ENCODE peak calls at places on chromosomes 13 and 19, in six cellular contexts. One of them, this sample, is unnamed.

GRCh38 chr13:95256086-95256485 is 45.2 kb downstream of the ABCC4 start:
- DNase-seq in endothelial cell: no peak
- DNase-seq in tibial artery: no peak
- DNase-seq in fibroblast of pulmonary artery: peak; percentile 92
- DNase-seq in cardiac fibroblast: peak; percentile 97
- DNase-seq in kidney: no peak
- DNase-seq in this sample: peak; percentile 74

GRCh38 chr19:18972301-18972831 is 31.3 kb upstream of the HOMER3 start:
- DNase-seq in endothelial cell: no peak
- DNase-seq in tibial artery: peak; percentile 25
- DNase-seq in fibroblast of pulmonary artery: peak; percentile 81
- DNase-seq in cardiac fibroblast: peak; percentile 63
- DNase-seq in kidney: no peak
- DNase-seq in this sample: peak; percentile 66

GRCh38 chr19:50224986-50225747 is 21.7 kb downstream of the MYH14 start:
- DNase-seq in endothelial cell: no peak
- DNase-seq in tibial artery: no peak
- DNase-seq in fibroblast of pulmonary artery: no peak
- DNase-seq in cardiac fibroblast: no peak
- DNase-seq in kidney: no peak
- DNase-seq in this sample: no peak

GRCh38 chr13:92530364-92530763 is 696.2 kb upstream of the GPC6 start:
- DNase-seq in endothelial cell: no peak
- DNase-seq in tibial artery: no peak
- DNase-seq in fibroblast of pulmonary artery: peak; percentile 11
- DNase-seq in cardiac fibroblast: no peak
- DNase-seq in kidney: no peak
- DNase-seq in this sample: no peak

GRCh38 chr13:44685641-44686040 is 109.5 kb upstream of the TSC22D1 start:
- DNase-seq in endothelial cell: no peak
- DNase-seq in tibial artery: no peak
- DNase-seq in fibroblast of pulmonary artery: peak; percentile 36
- DNase-seq in cardiac fibroblast: peak; percentile 43
- DNase-seq in kidney: no peak
- DNase-seq in this sample: no peak

GRCh38 chr19:29945433-29945832 is 3.4 kb downstream of the URI1 start:
- DNase-seq in endothelial cell: no peak
- DNase-seq in tibial artery: no peak
- DNase-seq in fibroblast of pulmonary artery: no peak
- DNase-seq in cardiac fibroblast: no peak
- DNase-seq in kidney: no peak
- DNase-seq in this sample: peak; percentile 61

GRCh38 chr19:13841339-13842293 is 35.3 kb upstream of the NANOS3 start:
- DNase-seq in endothelial cell: no peak
- DNase-seq in tibial artery: no peak
- DNase-seq in fibroblast of pulmonary artery: no peak
- DNase-seq in cardiac fibroblast: peak; percentile 53
- DNase-seq in kidney: peak; percentile 93
- DNase-seq in this sample: no peak

GRCh38 chr19:7106711-7107657 is 37.5 kb downstream of the ZNF557 start:
- DNase-seq in endothelial cell: no peak
- DNase-seq in tibial artery: no peak
- DNase-seq in fibroblast of pulmonary artery: no peak
- DNase-seq in cardiac fibroblast: no peak
- DNase-seq in kidney: no peak
- DNase-seq in this sample: no peak

GRCh38 chr13:23724196-23724970 is 154.2 kb downstream of the TNFRSF19 start:
- DNase-seq in endothelial cell: no peak
- DNase-seq in tibial artery: no peak
- DNase-seq in fibroblast of pulmonary artery: no peak
- DNase-seq in cardiac fibroblast: peak; percentile 71
- DNase-seq in kidney: no peak
- DNase-seq in this sample: no peak

GRCh38 chr13:24680258-24680920 is at the start of gene ATP12A:
- DNase-seq in endothelial cell: peak; percentile 47
- DNase-seq in tibial artery: no peak
- DNase-seq in fibroblast of pulmonary artery: no peak
- DNase-seq in cardiac fibroblast: no peak
- DNase-seq in kidney: no peak
- DNase-seq in this sample: no peak

GRCh38 chr13:113020323-113021080 is 51.5 kb downstream of the MCF2L start:
- DNase-seq in endothelial cell: no peak
- DNase-seq in tibial artery: no peak
- DNase-seq in fibroblast of pulmonary artery: no peak
- DNase-seq in cardiac fibroblast: no peak
- DNase-seq in kidney: no peak
- DNase-seq in this sample: no peak

GRCh38 chr19:5479958-5480357 is 24.7 kb downstream of the ZNRF4 start:
- DNase-seq in endothelial cell: no peak
- DNase-seq in tibial artery: no peak
- DNase-seq in fibroblast of pulmonary artery: no peak
- DNase-seq in cardiac fibroblast: no peak
- DNase-seq in kidney: no peak
- DNase-seq in this sample: no peak

GRCh38 chr19:38862321-38863059 is 12.7 kb upstream of the HNRNPL start:
- DNase-seq in endothelial cell: no peak
- DNase-seq in tibial artery: peak; percentile 48
- DNase-seq in fibroblast of pulmonary artery: peak; percentile 41
- DNase-seq in cardiac fibroblast: no peak
- DNase-seq in kidney: no peak
- DNase-seq in this sample: peak; percentile 97

GRCh38 chr19:23776507-23777205 is 18.0 kb upstream of the ZNF681 start:
- DNase-seq in endothelial cell: no peak
- DNase-seq in tibial artery: no peak
- DNase-seq in fibroblast of pulmonary artery: no peak
- DNase-seq in cardiac fibroblast: no peak
- DNase-seq in kidney: no peak
- DNase-seq in this sample: no peak

GRCh38 chr19:17718988-17719711 is at the start of gene MAP1S:
- DNase-seq in endothelial cell: peak; percentile 78
- DNase-seq in tibial artery: peak; percentile 47
- DNase-seq in fibroblast of pulmonary artery: peak; percentile 55
- DNase-seq in cardiac fibroblast: peak; percentile 53
- DNase-seq in kidney: peak; percentile 87
- DNase-seq in this sample: peak; percentile 49

GRCh38 chr19:8515317-8515716 is 1.4 kb upstream of the ZNF414 start:
- DNase-seq in endothelial cell: no peak
- DNase-seq in tibial artery: no peak
- DNase-seq in fibroblast of pulmonary artery: no peak
- DNase-seq in cardiac fibroblast: no peak
- DNase-seq in kidney: no peak
- DNase-seq in this sample: peak; percentile 36

GRCh38 chr13:79637086-79637763 is 156.3 kb downstream of the NDFIP2 start:
- DNase-seq in endothelial cell: no peak
- DNase-seq in tibial artery: peak; percentile 35
- DNase-seq in fibroblast of pulmonary artery: peak; percentile 67
- DNase-seq in cardiac fibroblast: no peak
- DNase-seq in kidney: peak; percentile 78
- DNase-seq in this sample: peak; percentile 30

GRCh38 chr19:44156475-44156874 is 8.4 kb upstream of the ZNF226 start:
- DNase-seq in endothelial cell: no peak
- DNase-seq in tibial artery: no peak
- DNase-seq in fibroblast of pulmonary artery: no peak
- DNase-seq in cardiac fibroblast: no peak
- DNase-seq in kidney: no peak
- DNase-seq in this sample: no peak

GRCh38 chr13:60448907-60449510 is 52.0 kb downstream of the TDRD3 start:
- DNase-seq in endothelial cell: peak; percentile 43
- DNase-seq in tibial artery: no peak
- DNase-seq in fibroblast of pulmonary artery: peak; percentile 81
- DNase-seq in cardiac fibroblast: peak; percentile 78
- DNase-seq in kidney: no peak
- DNase-seq in this sample: peak; percentile 55

GRCh38 chr19:1289395-1290244 is 3.9 kb downstream of the EFNA2 start:
- DNase-seq in endothelial cell: no peak
- DNase-seq in tibial artery: no peak
- DNase-seq in fibroblast of pulmonary artery: no peak
- DNase-seq in cardiac fibroblast: no peak
- DNase-seq in kidney: peak; percentile 49
- DNase-seq in this sample: no peak

GRCh38 chr19:1286859-1287621 is 1.4 kb downstream of the EFNA2 start:
- DNase-seq in endothelial cell: no peak
- DNase-seq in tibial artery: no peak
- DNase-seq in fibroblast of pulmonary artery: no peak
- DNase-seq in cardiac fibroblast: no peak
- DNase-seq in kidney: no peak
- DNase-seq in this sample: no peak

GRCh38 chr19:1286451-1286858 is 782 bp downstream of the EFNA2 start:
- DNase-seq in endothelial cell: no peak
- DNase-seq in tibial artery: no peak
- DNase-seq in fibroblast of pulmonary artery: no peak
- DNase-seq in cardiac fibroblast: no peak
- DNase-seq in kidney: no peak
- DNase-seq in this sample: no peak

GRCh38 chr19:1288528-1289394 is 3.1 kb downstream of the EFNA2 start:
- DNase-seq in endothelial cell: no peak
- DNase-seq in tibial artery: no peak
- DNase-seq in fibroblast of pulmonary artery: no peak
- DNase-seq in cardiac fibroblast: no peak
- DNase-seq in kidney: no peak
- DNase-seq in this sample: no peak

DNA sequence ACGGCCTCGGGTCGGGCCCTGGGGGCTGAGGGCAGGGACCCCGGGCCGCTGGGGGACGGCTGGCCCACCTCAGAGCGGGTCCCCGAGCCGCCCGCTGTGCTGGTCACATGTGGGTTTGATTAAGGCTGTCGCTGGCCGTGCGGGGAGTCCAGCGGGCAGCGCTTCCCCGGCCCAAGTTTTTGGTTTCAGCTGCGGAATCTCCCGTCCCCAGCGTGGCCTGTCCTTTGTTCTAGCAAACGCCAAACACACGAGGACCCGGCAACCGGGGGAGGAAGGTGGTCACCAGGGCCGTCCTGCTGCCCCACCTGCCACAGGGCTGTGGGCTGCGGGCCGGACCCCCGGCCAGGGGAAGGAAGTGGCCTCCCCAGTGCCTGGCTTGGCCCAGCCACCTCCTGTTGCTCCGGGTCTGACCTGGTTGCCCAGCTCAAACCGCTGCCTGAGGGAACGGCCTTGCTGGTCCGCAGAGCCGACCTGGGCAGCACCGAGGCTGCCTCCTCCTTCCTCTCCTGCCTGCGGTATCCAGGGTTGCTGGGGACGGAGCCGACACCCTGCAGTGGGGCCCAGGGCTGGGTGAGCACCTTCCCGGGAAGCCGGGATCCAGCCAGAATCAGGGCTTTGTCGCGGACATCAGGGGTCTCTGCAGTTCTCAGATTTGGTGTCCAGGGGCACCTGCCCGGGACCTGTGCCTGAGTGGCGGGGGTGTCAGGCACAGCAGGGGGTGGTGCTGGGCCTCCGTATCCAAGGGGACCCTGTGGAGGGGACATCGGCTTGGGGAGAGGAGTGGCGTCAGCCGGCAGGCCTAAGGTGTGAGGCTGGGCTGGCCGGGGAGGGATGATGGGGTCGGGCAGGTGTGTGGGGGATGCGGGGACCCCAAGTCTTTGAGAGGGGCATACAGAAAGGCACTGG is 2.2 kb downstream of the EFNA2 start:
- DNase-seq in endothelial cell: no peak
- DNase-seq in tibial artery: no peak
- DNase-seq in fibroblast of pulmonary artery: no peak
- DNase-seq in cardiac fibroblast: no peak
- DNase-seq in kidney: no peak
- DNase-seq in this sample: no peak
- TF ChIP-seq CTCF in endothelial cell: no peak
- TF ChIP-seq CTCF in tibial artery: no peak
- TF ChIP-seq CTCF in fibroblast of pulmonary artery: no peak
- TF ChIP-seq CTCF in cardiac fibroblast: no peak
- TF ChIP-seq CTCF in kidney: no peak
- TF ChIP-seq CTCF in this sample: no peak

GRCh38 chr13:30634838-30635237 is 17.1 kb downstream of the USPL1 start:
- DNase-seq in endothelial cell: no peak
- DNase-seq in tibial artery: no peak
- DNase-seq in fibroblast of pulmonary artery: no peak
- DNase-seq in cardiac fibroblast: no peak
- DNase-seq in kidney: no peak
- DNase-seq in this sample: no peak
- TF ChIP-seq CTCF in endothelial cell: no peak
- TF ChIP-seq CTCF in tibial artery: no peak
- TF ChIP-seq CTCF in fibroblast of pulmonary artery: no peak
- TF ChIP-seq CTCF in cardiac fibroblast: no peak
- TF ChIP-seq CTCF in kidney: no peak
- TF ChIP-seq CTCF in this sample: no peak

GRCh38 chr19:34067861-34068271 is 104.4 kb upstream of the LSM14A start:
- DNase-seq in endothelial cell: no peak
- DNase-seq in tibial artery: no peak
- DNase-seq in fibroblast of pulmonary artery: no peak
- DNase-seq in cardiac fibroblast: peak; percentile 9
- DNase-seq in kidney: no peak
- DNase-seq in this sample: no peak
- TF ChIP-seq CTCF in endothelial cell: no peak
- TF ChIP-seq CTCF in tibial artery: no peak
- TF ChIP-seq CTCF in fibroblast of pulmonary artery: no peak
- TF ChIP-seq CTCF in cardiac fibroblast: no peak
- TF ChIP-seq CTCF in kidney: no peak
- TF ChIP-seq CTCF in this sample: no peak

GRCh38 chr19:41707871-41708371 is 505 bp upstream of the CEACAM5 start:
- DNase-seq in endothelial cell: no peak
- DNase-seq in tibial artery: no peak
- DNase-seq in fibroblast of pulmonary artery: no peak
- DNase-seq in cardiac fibroblast: no peak
- DNase-seq in kidney: no peak
- DNase-seq in this sample: no peak

GRCh38 chr19:41706741-41707501 is 1.5 kb upstream of the CEACAM5 start:
- DNase-seq in endothelial cell: peak; percentile 78
- DNase-seq in tibial artery: no peak
- DNase-seq in fibroblast of pulmonary artery: peak; percentile 9
- DNase-seq in cardiac fibroblast: peak; percentile 36
- DNase-seq in kidney: no peak
- DNase-seq in this sample: peak; percentile 4

GRCh38 chr19:41705393-41706174 is 2.8 kb upstream of the CEACAM5 start:
- DNase-seq in endothelial cell: peak; percentile 77
- DNase-seq in tibial artery: no peak
- DNase-seq in fibroblast of pulmonary artery: peak; percentile 17
- DNase-seq in cardiac fibroblast: peak; percentile 4
- DNase-seq in kidney: no peak
- DNase-seq in this sample: peak; percentile 5

GRCh38 chr19:41708481-41708880 is at the start of gene CEACAM5:
- DNase-seq in endothelial cell: no peak
- DNase-seq in tibial artery: no peak
- DNase-seq in fibroblast of pulmonary artery: no peak
- DNase-seq in cardiac fibroblast: no peak
- DNase-seq in kidney: no peak
- DNase-seq in this sample: no peak

DNA sequence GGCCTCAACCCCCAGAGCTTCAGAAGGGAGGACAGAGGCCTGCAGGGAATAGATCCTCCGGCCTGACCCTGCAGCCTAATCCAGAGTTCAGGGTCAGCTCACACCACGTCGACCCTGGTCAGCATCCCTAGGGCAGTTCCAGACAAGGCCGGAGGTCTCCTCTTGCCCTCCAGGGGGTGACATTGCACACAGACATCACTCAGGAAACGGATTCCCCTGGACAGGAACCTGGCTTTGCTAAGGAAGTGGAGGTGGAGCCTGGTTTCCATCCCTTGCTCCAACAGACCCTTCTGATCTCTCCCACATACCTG is 969 bp upstream of the CEACAM5 start:
- DNase-seq in endothelial cell: no peak
- DNase-seq in tibial artery: no peak
- DNase-seq in fibroblast of pulmonary artery: no peak
- DNase-seq in cardiac fibroblast: no peak
- DNase-seq in kidney: no peak
- DNase-seq in this sample: no peak
- TF ChIP-seq CTCF in endothelial cell: no peak
- TF ChIP-seq CTCF in tibial artery: no peak
- TF ChIP-seq CTCF in fibroblast of pulmonary artery: no peak
- TF ChIP-seq CTCF in cardiac fibroblast: no peak
- TF ChIP-seq CTCF in kidney: no peak
- TF ChIP-seq CTCF in this sample: no peak

This sample was measured in fibroblast of villous mesenchyme.